ENCODE peak calls at places on chromosomes 4 and X, in nine cellular contexts. W is lower leg skin; Q is OCI-LY7; B is esophagus squamous epithelium; K is AG09309; N is fibroblast of lung; U is lower lobe of right lung; G is AG04450; O is effector memory CD4-positive, alpha-beta T cell. M is an unnamed sample.

GRCh38 chr4:187307131-187307530 is 583.5 kb upstream of the FAT1 start:
- DNase-seq in Q (no peak), K (no peak), G (no peak), N (peak; percentile 16), W (no peak), U (no peak), B (no peak), O (no peak), M (no peak)

GRCh38 chrX:16786791-16787735 is 797 bp downstream of the TXLNG start:
- DNase-seq in N (no peak), K (no peak), W (peak; percentile 88), U (peak; percentile 47), B (no peak), Q (peak; percentile 40), G (no peak), O (peak; percentile 21), M (peak; percentile 39)

GRCh38 chr4:45292844-45293243 is 566.5 kb upstream of the GNPDA2 start:
- DNase-seq in U (no peak), W (no peak), N (no peak), B (no peak), Q (no peak), G (no peak), K (no peak), O (no peak), M (no peak)

GRCh38 chr4:172009461-172009860 is 196.3 kb downstream of the GALNTL6 start:
- DNase-seq in Q (no peak), G (no peak), U (no peak), B (no peak), K (no peak), W (no peak), N (peak; percentile 27), O (no peak), M (no peak)

GRCh38 chr4:990746-991367 is 2.3 kb downstream of the SLC26A1 start:
- DNase-seq in K (no peak), G (no peak), Q (no peak), U (no peak), N (no peak), W (no peak), B (no peak), O (no peak), M (no peak)

GRCh38 chrX:16870861-16871584 is 861 bp upstream of the RBBP7 start:
- DNase-seq in N (peak; percentile 12), O (no peak), U (peak; percentile 56), K (no peak), Q (peak; percentile 47), G (no peak), W (peak; percentile 89), B (peak; percentile 33), M (peak; percentile 24)

GRCh38 chr4:121668368-121669162 is 28.2 kb downstream of the ANXA5 start:
- DNase-seq in B (no peak), N (peak; percentile 99), O (no peak), U (no peak), Q (no peak), G (peak; percentile 91), K (peak; percentile 96), W (no peak), M (no peak)

GRCh38 chr4:153519677-153520076 is 53.5 kb downstream of the TMEM131L start:
- DNase-seq in W (no peak), O (no peak), Q (no peak), G (no peak), B (no peak), U (no peak), N (no peak), K (no peak), M (no peak)

GRCh38 chr4:151204925-151205524 is 71.9 kb upstream of the PRSS48 start:
- DNase-seq in G (no peak), Q (no peak), O (no peak), B (no peak), N (no peak), K (no peak), W (no peak), U (no peak), M (no peak)

GRCh38 chrX:74614193-74614909 is at the start of gene RLIM:
- DNase-seq in Q (peak; percentile 91), U (peak; percentile 95), B (peak; percentile 79), G (peak; percentile 90), K (peak; percentile 82), W (peak; percentile 98), N (peak; percentile 94), O (peak; percentile 90), M (peak; percentile 94)

GRCh38 chrX:13082286-13083065 is 38.1 kb upstream of the FAM9C start:
- DNase-seq in U (no peak), W (no peak), O (no peak), Q (no peak), G (no peak), K (no peak), B (no peak), N (no peak), M (no peak)

GRCh38 chr4:127015616-127016015 is 617.1 kb upstream of the INTU start:
- DNase-seq in O (no peak), U (no peak), K (no peak), G (no peak), W (no peak), Q (no peak), B (no peak), N (peak; percentile 24), M (no peak)

GRCh38 chr4:2126309-2127043 is 67.3 kb downstream of the NAT8L start:
- DNase-seq in W (no peak), Q (no peak), O (no peak), K (no peak), G (no peak), U (no peak), B (no peak), N (no peak), M (no peak)

GRCh38 chr4:166655231-166655630 is 579.1 kb downstream of the SPOCK3 start:
- DNase-seq in B (no peak), Q (no peak), O (no peak), U (no peak), N (no peak), K (no peak), W (no peak), G (no peak), M (no peak)

GRCh38 chr4:116362603-116363002 is 722.8 kb downstream of the TRAM1L1 start:
- DNase-seq in U (no peak), B (no peak), W (no peak), O (no peak), Q (no peak), K (no peak), G (no peak), N (no peak), M (no peak)

GRCh38 chrX:33207056-33207455 is 4.3 kb downstream of the DMD start:
- DNase-seq in K (no peak), N (no peak), B (no peak), U (no peak), W (no peak), Q (no peak), G (no peak), O (no peak), M (no peak)

GRCh38 chrX:33204889-33205288 is 6.5 kb downstream of the DMD start:
- DNase-seq in K (no peak), U (no peak), G (no peak), Q (no peak), N (no peak), W (no peak), O (no peak), B (no peak), M (no peak)

GRCh38 chrX:33211356-33212254 is at the start of gene DMD:
- DNase-seq in W (no peak), U (peak; percentile 37), Q (no peak), B (no peak), K (no peak), N (peak; percentile 37), O (no peak), G (peak; percentile 60), M (no peak)

GRCh38 chrX:33205321-33205720 is 6.0 kb downstream of the DMD start:
- DNase-seq in K (no peak), W (no peak), B (no peak), O (no peak), U (no peak), G (no peak), Q (no peak), N (no peak), M (no peak)

GRCh38 chrX:33210156-33210555 is 1.2 kb downstream of the DMD start:
- DNase-seq in Q (no peak), K (no peak), W (no peak), B (no peak), U (no peak), O (no peak), G (no peak), N (no peak), M (no peak)
- H3K4me3 ChIP-seq in Q (no peak overlapping the region), K (no peak overlapping the region), W (no peak overlapping the region), B (peak overlapping the region; percentile 33), U (peak overlapping the region; percentile 45), O (no peak overlapping the region), G (peak overlapping the region; percentile 49), N (peak overlapping the region; percentile 55), M (peak overlapping the region; percentile 41)

GRCh38 chrX:36950495-36951253 is 57.5 kb upstream of the FAM47C start:
- DNase-seq in W (no peak), N (no peak), Q (no peak), G (no peak), K (no peak), O (no peak), B (no peak), U (no peak), M (no peak)
- H3K4me3 ChIP-seq in W (no peak overlapping the region), N (no peak overlapping the region), Q (no peak overlapping the region), G (no peak overlapping the region), K (no peak overlapping the region), O (no peak overlapping the region), B (no peak overlapping the region), U (no peak overlapping the region), M (no peak overlapping the region)

GRCh38 chrX:1528186-1528883 is 8.7 kb downstream of the P2RY8 start:
- DNase-seq in K (no peak), W (peak; percentile 28), G (no peak), B (no peak), N (no peak), Q (no peak), U (no peak), O (no peak), M (no peak)
- H3K4me3 ChIP-seq in K (no peak overlapping the region), W (no peak overlapping the region), G (no peak overlapping the region), B (no peak overlapping the region), N (no peak overlapping the region), Q (no peak overlapping the region), U (no peak overlapping the region), O (no peak overlapping the region), M (no peak overlapping the region)

DNA sequence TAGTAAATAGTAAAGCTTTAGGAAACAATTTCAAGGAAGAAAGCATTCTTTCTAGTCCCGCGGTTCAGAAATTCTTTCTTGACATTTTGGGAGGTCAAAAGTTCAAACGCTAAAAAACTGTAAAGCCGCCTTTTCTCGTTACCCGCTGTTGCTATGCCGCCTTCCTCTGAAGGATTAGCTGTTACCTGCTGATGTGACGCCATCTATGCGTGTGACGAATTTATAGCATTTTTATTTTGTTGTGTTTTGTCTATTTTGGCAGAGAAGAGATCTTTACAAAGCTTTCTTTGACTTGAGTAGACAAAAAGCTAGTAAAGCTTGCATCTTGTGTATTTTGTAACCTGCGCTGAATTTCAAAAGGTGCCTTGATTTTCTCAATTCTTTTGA is 106.2 kb upstream of the STOX2 start:
- DNase-seq in U (no peak), N (no peak), W (no peak), Q (no peak), O (no peak), K (no peak), B (no peak), G (no peak), M (no peak)
- H3K4me3 ChIP-seq in U (peak overlapping the region; percentile 66), N (no peak overlapping the region), W (no peak overlapping the region), Q (no peak overlapping the region), O (peak overlapping the region; percentile 18), K (no peak overlapping the region), B (peak overlapping the region; percentile 60), G (no peak overlapping the region), M (peak overlapping the region; percentile 75)

M was measured in upper lobe of left lung.